ENCODE peak calls at places on chromosomes 1 and 21, in seven cellular contexts. B, M, C, Z, H, R and Y are unnamed samples.

GRCh38 chr1:108149796-108150467 is 50.2 kb downstream of the SLC25A24 start:
- DNase-seq in B (no peak), M (no peak), C (no peak), Z (peak), H (no peak), R (no peak), Y (no peak)

GRCh38 chr1:116116040-116116439 is 4.8 kb downstream of the MAB21L3 start:
- DNase-seq in B (no peak), M (no peak), C (no peak), Z (no peak), H (no peak), R (no peak), Y (no peak)

GRCh38 chr1:1981142-1981500 is 22.5 kb downstream of the CFAP74 start:
- DNase-seq in B (no peak), M (no peak), C (no peak), Z (no peak), H (no peak), R (no peak), Y (no peak)

GRCh38 chr1:197862671-197863070 is 39.8 kb upstream of the C1orf53 start:
- DNase-seq in B (no peak), M (no peak), C (no peak), Z (no peak), H (no peak), R (no peak), Y (no peak)

GRCh38 chr1:154962795-154963330 is 1.3 kb upstream of the PYGO2 start:
- DNase-seq in B (no peak), M (no peak), C (no peak), Z (no peak), H (no peak), R (no peak), Y (no peak)

GRCh38 chr1:40856116-40856515 is 6.0 kb downstream of the CITED4 start:
- DNase-seq in B (no peak), M (no peak), C (no peak), Z (no peak), H (no peak), R (no peak), Y (no peak)

GRCh38 chr1:177914603-177915002 is 55.3 kb downstream of the SEC16B start:
- DNase-seq in B (no peak), M (no peak), C (no peak), Z (no peak), H (no peak), R (no peak), Y (no peak)

GRCh38 chr1:85616011-85616705 is 35.6 kb downstream of the CCN1 start:
- DNase-seq in B (no peak), M (no peak), C (no peak), Z (no peak), H (no peak), R (no peak), Y (no peak)

GRCh38 chr1:79398501-79398900 is 392.0 kb upstream of the ADGRL4 start:
- DNase-seq in B (no peak), M (no peak), C (no peak), Z (no peak), H (no peak), R (no peak), Y (no peak)

GRCh38 chr21:31688603-31689368 is 29.3 kb downstream of the SOD1 start:
- DNase-seq in B (no peak), M (no peak), C (no peak), Z (no peak), H (no peak), R (no peak), Y (no peak)

GRCh38 chr1:245155186-245156040 is 628 bp downstream of the KIF26B start:
- DNase-seq in B (peak), M (peak), C (peak), Z (peak), H (peak), R (peak), Y (peak)

GRCh38 chr1:9084883-9085282 is 15.4 kb upstream of the SLC2A5 start:
- DNase-seq in B (no peak), M (no peak), C (no peak), Z (peak), H (no peak), R (no peak), Y (no peak)

GRCh38 chr1:100622506-100622905 is 84.6 kb downstream of the GPR88 start:
- DNase-seq in B (no peak), M (no peak), C (no peak), Z (no peak), H (no peak), R (no peak), Y (no peak)

GRCh38 chr1:243596441-243597183 is 253.4 kb downstream of the AKT3 start:
- DNase-seq in B (no peak), M (no peak), C (no peak), Z (peak), H (peak), R (no peak), Y (peak)

GRCh38 chr1:28887418-28887834 is 26.9 kb upstream of the EPB41 start:
- DNase-seq in B (peak), M (no peak), C (no peak), Z (no peak), H (no peak), R (peak), Y (no peak)

GRCh38 chr1:1278620-1279019 is 1.6 kb upstream of the SCNN1D start:
- DNase-seq in B (peak), M (no peak), C (no peak), Z (no peak), H (no peak), R (no peak), Y (no peak)

GRCh38 chr1:214186118-214186517 is 94.8 kb upstream of the SMYD2 start:
- DNase-seq in B (no peak), M (no peak), C (no peak), Z (no peak), H (no peak), R (no peak), Y (no peak)

GRCh38 chr1:177145102-177145779 is 19.3 kb downstream of the ASTN1 start:
- DNase-seq in B (no peak), M (no peak), C (no peak), Z (no peak), H (no peak), R (no peak), Y (no peak)

GRCh38 chr1:234336359-234336758 is 36.9 kb upstream of the COA6 start:
- DNase-seq in B (no peak), M (no peak), C (no peak), Z (no peak), H (no peak), R (no peak), Y (no peak)

GRCh38 chr1:175314300-175314699 is 121.7 kb upstream of the KIAA0040 start:
- DNase-seq in B (no peak), M (no peak), C (no peak), Z (no peak), H (no peak), R (no peak), Y (no peak)

GRCh38 chr1:40344597-40344996 is 27.5 kb upstream of the COL9A2 start:
- DNase-seq in B (no peak), M (peak), C (no peak), Z (peak), H (no peak), R (no peak), Y (peak)

GRCh38 chr1:61191140-61191720 is 108.9 kb downstream of the NFIA start:
- DNase-seq in B (no peak), M (no peak), C (no peak), Z (no peak), H (no peak), R (no peak), Y (no peak)

GRCh38 chr1:24702511-24703293 is 42.5 kb upstream of the CLIC4 start:
- DNase-seq in B (no peak), M (peak), C (no peak), Z (peak), H (peak), R (no peak), Y (peak)

GRCh38 chr1:2258122-2258812 is 30.1 kb downstream of the SKI start:
- DNase-seq in B (no peak), M (no peak), C (no peak), Z (no peak), H (peak), R (no peak), Y (no peak)

GRCh38 chr1:119771770-119772169 is 3.1 kb upstream of the HMGCS2 start:
- DNase-seq in B (no peak), M (no peak), C (no peak), Z (peak), H (no peak), R (no peak), Y (no peak)

GRCh38 chr1:85550784-85551516 is 29.6 kb upstream of the CCN1 start:
- DNase-seq in B (no peak), M (no peak), C (no peak), Z (peak), H (no peak), R (no peak), Y (peak)

GRCh38 chr21:45954271-45954670 is 27.3 kb upstream of the COL6A1 start:
- DNase-seq in B (no peak), M (no peak), C (no peak), Z (peak), H (no peak), R (no peak), Y (no peak)

GRCh38 chr1:8858112-8858668 is 20.3 kb downstream of the ENO1 start:
- DNase-seq in B (no peak), M (no peak), C (no peak), Z (peak), H (no peak), R (no peak), Y (peak)

GRCh38 chr1:227947678-227948492 is at the start of gene WNT9A:
- DNase-seq in B (peak), M (peak), C (peak), Z (peak), H (no peak), R (peak), Y (peak)

GRCh38 chr1:153357853-153358690 is at the start of gene S100A9:
- DNase-seq in B (no peak), M (no peak), C (no peak), Z (no peak), H (no peak), R (peak), Y (no peak)

GRCh38 chr21:38459490-38459889 is 38.8 kb downstream of the ERG start:
- DNase-seq in B (no peak), M (no peak), C (no peak), Z (no peak), H (peak), R (no peak), Y (no peak)

GRCh38 chr21:38455403-38455802 is 42.9 kb downstream of the ERG start:
- DNase-seq in B (no peak), M (no peak), C (no peak), Z (peak), H (no peak), R (no peak), Y (no peak)

GRCh38 chr21:38460171-38460742 is 38.0 kb downstream of the ERG start:
- DNase-seq in B (no peak), M (no peak), C (no peak), Z (peak), H (peak), R (no peak), Y (peak)
- TF ChIP-seq CTCF in B (no peak), M (no peak), C (no peak), Z (no peak), H (peak), R (no peak), Y (no peak)

GRCh38 chr1:55504306-55504706 is 289.1 kb upstream of the USP24 start:
- DNase-seq in B (no peak), M (no peak), C (no peak), Z (no peak), H (no peak), R (no peak), Y (no peak)

GRCh38 chr1:55507578-55507931 is 292.4 kb upstream of the USP24 start:
- DNase-seq in B (no peak), M (peak), C (no peak), Z (no peak), H (no peak), R (no peak), Y (no peak)

GRCh38 chr1:55505326-55505725 is 290.2 kb upstream of the USP24 start:
- DNase-seq in B (no peak), M (no peak), C (no peak), Z (no peak), H (no peak), R (no peak), Y (no peak)

GRCh38 chr1:55503663-55504305 is 288.6 kb upstream of the USP24 start:
- DNase-seq in B (no peak), M (no peak), C (no peak), Z (peak), H (no peak), R (no peak), Y (peak)

GRCh38 chr1:55506686-55507577 is 291.8 kb upstream of the USP24 start:
- DNase-seq in B (no peak), M (peak), C (no peak), Z (peak), H (no peak), R (no peak), Y (peak)
- TF ChIP-seq CTCF in B (no peak), M (peak), C (no peak), Z (no peak), H (peak), R (no peak), Y (no peak)

DNA sequence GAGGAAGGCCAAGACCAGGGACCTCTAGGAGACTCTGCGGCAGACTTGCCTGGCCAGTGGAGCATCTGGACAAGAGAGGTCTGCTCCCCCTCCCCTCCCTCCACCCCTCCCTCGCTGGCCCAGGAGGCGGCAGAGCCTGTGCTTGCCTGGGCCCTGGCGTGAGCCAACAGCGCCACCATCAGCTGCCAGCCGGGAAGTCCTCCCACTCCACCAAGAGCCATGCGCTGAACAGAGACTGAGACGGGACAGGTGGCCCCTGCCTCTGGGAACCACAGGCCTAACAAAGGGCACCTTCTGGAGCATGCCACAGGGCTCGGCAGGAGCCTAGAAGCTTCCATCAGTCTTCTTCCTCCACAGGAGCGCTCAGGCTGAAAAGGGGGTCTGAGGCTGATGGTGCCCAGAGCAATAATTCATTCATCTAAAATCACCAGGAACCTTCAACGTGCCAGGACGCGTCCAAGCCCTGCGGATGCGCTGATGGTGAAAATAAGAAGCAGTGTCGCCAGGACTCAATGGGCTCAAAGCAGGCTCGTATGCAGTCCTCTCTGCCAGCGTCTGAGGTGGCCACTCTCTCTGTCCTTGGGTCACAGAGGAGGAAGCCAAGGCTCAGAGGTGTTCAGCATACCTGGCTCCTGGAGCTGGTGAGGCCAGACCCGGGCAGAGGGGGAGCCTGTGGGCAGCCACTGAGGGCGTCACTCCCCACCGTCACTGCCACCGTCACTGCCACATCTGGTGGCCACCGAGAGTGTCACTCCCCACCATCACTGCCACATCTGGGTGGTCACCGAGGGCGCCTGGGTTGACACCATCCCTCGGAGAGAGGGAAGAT is 161.2 kb downstream of the NPHP4 start:
- DNase-seq in B (peak), M (peak), C (peak), Z (no peak), H (no peak), R (no peak), Y (no peak)
- TF ChIP-seq CTCF in B (peak), M (no peak), C (peak), Z (no peak), H (no peak), R (no peak), Y (no peak)

GRCh38 chr1:118074101-118074500 is 110.9 kb downstream of the SPAG17 start:
- DNase-seq in B (no peak), M (no peak), C (no peak), Z (peak), H (no peak), R (no peak), Y (no peak)

GRCh38 chr1:118081387-118081786 is 103.6 kb downstream of the SPAG17 start:
- DNase-seq in B (no peak), M (no peak), C (no peak), Z (no peak), H (no peak), R (no peak), Y (no peak)

GRCh38 chr1:118082984-118083383 is 102.0 kb downstream of the SPAG17 start:
- DNase-seq in B (no peak), M (no peak), C (no peak), Z (no peak), H (no peak), R (no peak), Y (no peak)

GRCh38 chr1:118075116-118075515 is 109.9 kb downstream of the SPAG17 start:
- DNase-seq in B (no peak), M (no peak), C (no peak), Z (peak), H (no peak), R (no peak), Y (no peak)

DNA sequence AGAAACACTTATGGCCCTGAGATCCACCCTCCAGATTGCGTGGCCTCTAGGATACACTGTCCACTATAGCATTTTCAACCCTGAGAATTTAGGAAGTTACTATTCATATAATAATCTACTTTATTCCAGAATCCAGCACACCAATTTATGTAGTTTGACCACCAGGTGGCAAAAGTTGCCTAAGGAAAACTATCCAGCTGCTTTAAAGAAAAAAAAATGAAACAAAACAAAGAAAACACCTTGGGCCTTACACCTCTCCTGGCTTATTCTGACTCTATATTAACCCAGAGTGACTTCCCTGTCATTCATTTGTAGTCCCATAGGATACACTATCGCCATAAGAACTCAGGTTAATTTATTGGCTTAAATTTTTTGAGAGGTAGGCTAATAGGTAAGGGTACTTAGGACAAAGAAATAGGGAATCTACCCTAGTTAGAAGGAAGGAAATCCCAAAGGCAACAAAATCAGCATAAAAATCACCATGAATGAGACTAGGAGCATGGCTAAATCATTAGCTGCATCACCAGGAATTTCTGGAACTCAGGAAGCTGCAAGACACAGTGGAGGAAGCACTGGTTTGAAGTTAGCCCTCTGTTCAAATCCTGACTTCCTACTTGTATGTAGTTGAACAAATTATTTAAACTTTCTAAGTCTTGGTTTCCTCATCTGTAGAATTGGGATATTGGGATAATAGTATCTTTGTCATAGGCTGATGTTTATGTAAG is 107.5 kb downstream of the SPAG17 start:
- DNase-seq in B (no peak), M (peak), C (no peak), Z (peak), H (no peak), R (no peak), Y (peak)
- TF ChIP-seq CTCF in B (no peak), M (peak), C (peak), Z (peak), H (peak), R (no peak), Y (peak)

GRCh38 chr1:15847100-15847892 is at the start of gene SPEN:
- DNase-seq in B (peak), M (peak), C (peak), Z (peak), H (peak), R (peak), Y (peak)
- TF ChIP-seq CTCF in B (no peak), M (no peak), C (peak), Z (peak), H (peak), R (no peak), Y (no peak)

GRCh38 chr1:13930151-13930550 is 230.2 kb downstream of the PRDM2 start:
- DNase-seq in B (peak), M (peak), C (no peak), Z (no peak), H (no peak), R (no peak), Y (no peak)
- TF ChIP-seq CTCF in B (peak), M (no peak), C (peak), Z (no peak), H (peak), R (no peak), Y (no peak)

DNA sequence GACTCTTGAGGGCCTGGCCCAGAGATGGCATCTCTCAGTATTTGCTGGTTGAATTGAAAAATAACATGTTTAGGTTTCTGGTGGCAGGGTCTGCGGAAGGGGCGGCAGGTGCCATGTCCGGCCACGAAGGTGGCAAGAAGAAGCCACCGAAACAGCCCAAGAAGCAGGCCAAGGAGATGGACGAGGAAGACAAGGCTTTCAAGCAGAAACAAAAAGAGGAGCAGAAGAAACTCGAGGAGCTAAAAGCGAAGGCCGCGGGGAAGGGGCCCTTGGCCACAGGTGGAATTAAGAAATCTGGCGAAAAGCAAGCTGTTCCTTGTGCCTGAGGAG is 14.3 kb upstream of the FGR start:
- DNase-seq in B (no peak), M (no peak), C (no peak), Z (no peak), H (no peak), R (no peak), Y (no peak)
- TF ChIP-seq CTCF in B (no peak), M (no peak), C (no peak), Z (no peak), H (no peak), R (no peak), Y (no peak)